ENCODE peak calls at places on chromosomes 4 and X, in four cellular contexts. S, E, X and D are unnamed samples.

GRCh38 chr4:168848977-168849687 is 160.9 kb downstream of the CBR4 start:
- DNase-seq in S (no peak), E (no peak), X (no peak), D (no peak)

GRCh38 chr4:107586321-107586720 is 133.7 kb downstream of the PAPSS1 start:
- DNase-seq in S (no peak), E (no peak), X (no peak), D (no peak)

GRCh38 chrX:79081895-79082512 is 62.5 kb upstream of the GPR174 start:
- DNase-seq in S (no peak), E (no peak), X (peak), D (no peak)

GRCh38 chrX:110228453-110228852 is 89.4 kb downstream of the AMMECR1 start:
- DNase-seq in S (no peak), E (no peak), X (no peak), D (no peak)

GRCh38 chrX:46506076-46506475 is 39.1 kb downstream of the ZNF674 start:
- DNase-seq in S (no peak), E (no peak), X (no peak), D (no peak)

GRCh38 chr4:6208416-6208815 is 8.1 kb upstream of the JAKMIP1 start:
- DNase-seq in S (no peak), E (no peak), X (no peak), D (peak)

GRCh38 chrX:68292471-68292870 is 140.8 kb downstream of the OPHN1 start:
- DNase-seq in S (no peak), E (no peak), X (no peak), D (no peak)

GRCh38 chrX:56738670-56739069 is 9.6 kb downstream of the NBDY start:
- DNase-seq in S (no peak), E (no peak), X (no peak), D (no peak)

GRCh38 chr4:79290376-79290775 is 35.5 kb downstream of the NAA11 start:
- DNase-seq in S (no peak), E (no peak), X (no peak), D (no peak)

GRCh38 chr4:69875576-69875975 is 15.6 kb upstream of the SULT1E1 start:
- DNase-seq in S (no peak), E (no peak), X (no peak), D (no peak)

GRCh38 chrX:21487832-21488231 is 113.6 kb downstream of the CNKSR2 start:
- DNase-seq in S (no peak), E (no peak), X (no peak), D (no peak)

GRCh38 chr4:148790691-148791090 is 348.5 kb upstream of the NR3C2 start:
- DNase-seq in S (no peak), E (no peak), X (no peak), D (no peak)

GRCh38 chrX:75365243-75365975 is 91.5 kb downstream of the UPRT start:
- DNase-seq in S (no peak), E (no peak), X (no peak), D (no peak)

GRCh38 chr4:94561249-94562024 is 109.7 kb downstream of the PDLIM5 start:
- DNase-seq in S (no peak), E (no peak), X (no peak), D (no peak)

GRCh38 chr4:13956947-13957346 is 329.4 kb upstream of the BOD1L1 start:
- DNase-seq in S (no peak), E (no peak), X (no peak), D (no peak)

GRCh38 chrX:10797493-10797892 is 177.1 kb upstream of the MID1 start:
- DNase-seq in S (no peak), E (no peak), X (no peak), D (no peak)

GRCh38 chrX:39559229-39559628 is 538.5 kb downstream of the BCOR start:
- DNase-seq in S (no peak), E (no peak), X (no peak), D (no peak)

GRCh38 chrX:8663325-8663724 is 68.6 kb downstream of the ANOS1 start:
- DNase-seq in S (no peak), E (no peak), X (no peak), D (no peak)

GRCh38 chrX:8913665-8914409 is 112.7 kb upstream of the FAM9A start:
- DNase-seq in S (peak), E (peak), X (peak), D (no peak)

GRCh38 chr4:8910100-8910821 is 38.6 kb upstream of the HMX1 start:
- DNase-seq in S (peak), E (no peak), X (no peak), D (peak)

GRCh38 chrX:13938053-13938765 is 91.5 kb downstream of the GEMIN8 start:
- DNase-seq in S (peak), E (peak), X (no peak), D (no peak)

GRCh38 chrX:12360389-12360788 is 222.1 kb downstream of the FRMPD4 start:
- DNase-seq in S (no peak), E (no peak), X (peak), D (no peak)

GRCh38 chr4:8726344-8726851 is 133.8 kb downstream of the CPZ start:
- DNase-seq in S (no peak), E (no peak), X (no peak), D (peak)

GRCh38 chr4:153573881-153574807 is 108.0 kb downstream of the TMEM131L start:
- DNase-seq in S (peak), E (peak), X (peak), D (no peak)

GRCh38 chr4:113260671-113261070 is 211.2 kb downstream of the ANK2 start:
- DNase-seq in S (no peak), E (no peak), X (no peak), D (no peak)

GRCh38 chr4:149999485-150000074 is 78.7 kb upstream of the DCLK2 start:
- DNase-seq in S (peak), E (no peak), X (peak), D (no peak)

GRCh38 chr4:152957437-152958185 is 21.5 kb downstream of the FHDC1 start:
- DNase-seq in S (peak), E (peak), X (no peak), D (no peak)

GRCh38 chr4:111064342-111064993 is 441.6 kb upstream of the PITX2 start:
- DNase-seq in S (no peak), E (no peak), X (peak), D (no peak)

GRCh38 chr4:124529131-124529530 is 183.4 kb downstream of the ANKRD50 start:
- DNase-seq in S (no peak), E (no peak), X (peak), D (no peak)

GRCh38 chrX:72128881-72129280 is 2.8 kb downstream of the RTL5 start:
- DNase-seq in S (no peak), E (no peak), X (no peak), D (peak)

GRCh38 chr4:59994118-59994517 is 1206.0 kb upstream of the ADGRL3 start:
- DNase-seq in S (peak), E (peak), X (no peak), D (no peak)

GRCh38 chrX:73581002-73581628 is 18.1 kb downstream of the CHIC1 start:
- DNase-seq in S (no peak), E (no peak), X (no peak), D (no peak)

GRCh38 chr4:54553001-54553400 is 104.8 kb upstream of the KIT start:
- DNase-seq in S (no peak), E (no peak), X (no peak), D (no peak)

GRCh38 chr4:67545996-67546356 is 673 bp upstream of the CENPC start:
- DNase-seq in S (no peak), E (no peak), X (no peak), D (no peak)

GRCh38 chr4:15291133-15291532 is 136.7 kb upstream of the C1QTNF7 start:
- DNase-seq in S (no peak), E (no peak), X (no peak), D (no peak)

GRCh38 chr4:132565542-132565941 is 583.6 kb upstream of the PCDH10 start:
- DNase-seq in S (no peak), E (no peak), X (no peak), D (no peak)

DNA sequence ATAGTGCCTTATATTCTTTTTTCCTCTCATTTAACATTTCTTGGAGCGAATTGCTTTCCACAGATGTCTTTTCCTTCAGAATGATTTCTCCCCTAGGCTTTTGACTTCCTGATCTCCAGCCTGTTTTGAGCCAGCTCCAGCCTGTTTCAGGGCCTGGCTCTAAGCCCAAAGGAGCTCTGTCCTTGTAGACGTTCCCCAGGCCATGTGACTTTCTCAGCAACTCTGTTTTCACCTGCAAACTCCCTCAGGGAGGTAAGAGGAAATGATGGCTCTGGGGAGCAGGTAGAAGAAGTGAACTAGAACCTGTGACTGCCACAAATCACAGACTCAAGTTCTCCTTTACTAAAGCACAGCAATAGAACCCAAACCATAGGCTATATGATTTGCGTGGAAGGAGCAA is 89.0 kb downstream of the AKAP4 start:
- DNase-seq in S (no peak), E (no peak), X (no peak), D (no peak)
- H3K4me3 ChIP-seq in S (no peak), E (no peak), X (no peak), D (no peak)

GRCh38 chr4:38368612-38369011 is 295.4 kb upstream of the KLF3 start:
- DNase-seq in S (no peak), E (no peak), X (peak), D (no peak)

GRCh38 chr4:38365748-38366310 is 298.2 kb upstream of the KLF3 start:
- DNase-seq in S (no peak), E (no peak), X (no peak), D (no peak)

GRCh38 chr4:38366997-38367396 is 297.0 kb upstream of the KLF3 start:
- DNase-seq in S (no peak), E (no peak), X (no peak), D (no peak)

GRCh38 chr4:38366451-38366850 is 297.5 kb upstream of the KLF3 start:
- DNase-seq in S (peak), E (peak), X (no peak), D (peak)

DNA sequence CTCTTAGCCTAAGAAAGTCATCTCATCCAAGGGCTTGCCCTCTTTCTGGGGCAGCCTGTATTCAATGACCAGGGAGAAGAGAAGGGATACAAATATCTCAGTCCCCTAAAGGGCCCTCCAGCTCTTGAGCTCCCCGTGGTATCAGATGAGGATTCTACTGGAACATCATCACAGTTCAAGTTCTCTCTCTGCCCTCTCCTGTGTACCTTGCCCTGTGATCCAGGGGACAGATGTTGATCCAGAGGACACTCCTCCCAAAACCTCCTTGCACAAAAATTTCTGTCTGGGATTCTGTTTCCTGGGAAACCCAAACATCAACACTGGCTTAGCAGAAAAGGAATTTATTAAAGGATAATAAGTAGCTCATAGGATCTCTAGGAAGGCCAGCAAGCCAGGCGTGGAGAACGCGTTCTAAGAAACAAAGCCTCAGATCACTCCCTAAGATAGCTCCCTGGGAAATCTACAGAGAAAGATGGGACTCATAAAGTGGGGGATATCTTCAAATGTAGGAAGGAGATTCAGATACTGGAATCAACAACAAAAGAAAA is 296.3 kb upstream of the KLF3 start:
- DNase-seq in S (no peak), E (no peak), X (no peak), D (no peak)
- H3K4me3 ChIP-seq in S (no peak), E (no peak), X (no peak), D (no peak)

GRCh38 chr4:185589067-185589844 is 53.9 kb upstream of the PDLIM3 start:
- DNase-seq in S (no peak), E (no peak), X (peak), D (no peak)

GRCh38 chr4:185587444-185588161 is 52.3 kb upstream of the PDLIM3 start:
- DNase-seq in S (peak), E (no peak), X (no peak), D (no peak)

GRCh38 chr4:185583813-185584212 is 48.5 kb upstream of the PDLIM3 start:
- DNase-seq in S (no peak), E (no peak), X (no peak), D (no peak)

GRCh38 chr4:185585211-185585610 is 49.9 kb upstream of the PDLIM3 start:
- DNase-seq in S (no peak), E (no peak), X (no peak), D (no peak)

DNA sequence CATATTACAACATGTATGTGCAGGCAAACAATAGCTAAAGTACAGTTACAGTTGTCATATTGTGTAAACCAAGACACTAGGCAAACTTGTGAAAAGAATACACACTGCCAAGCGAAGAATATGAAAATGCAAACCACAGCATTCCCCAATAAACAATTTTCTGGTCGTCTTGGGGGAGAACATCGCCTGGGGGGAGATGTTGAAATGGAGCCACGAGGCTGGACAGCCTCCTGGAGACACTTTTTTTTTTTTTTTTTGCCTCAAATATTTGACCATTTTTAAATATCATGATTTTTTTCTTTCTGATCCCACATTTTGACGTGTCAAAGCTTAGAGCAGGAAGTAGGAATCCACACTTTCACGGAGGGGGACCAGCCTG is 51.7 kb upstream of the PDLIM3 start:
- DNase-seq in S (no peak), E (no peak), X (no peak), D (no peak)
- H3K4me3 ChIP-seq in S (no peak), E (no peak), X (no peak), D (peak)

GRCh38 chr4:19575959-19576358 is 675.7 kb upstream of the SLIT2 start:
- DNase-seq in S (no peak), E (no peak), X (no peak), D (no peak)

GRCh38 chr4:19583827-19584569 is 667.7 kb upstream of the SLIT2 start:
- DNase-seq in S (peak), E (no peak), X (no peak), D (no peak)

GRCh38 chr4:19577121-19577520 is 674.6 kb upstream of the SLIT2 start:
- DNase-seq in S (no peak), E (no peak), X (no peak), D (no peak)

DNA sequence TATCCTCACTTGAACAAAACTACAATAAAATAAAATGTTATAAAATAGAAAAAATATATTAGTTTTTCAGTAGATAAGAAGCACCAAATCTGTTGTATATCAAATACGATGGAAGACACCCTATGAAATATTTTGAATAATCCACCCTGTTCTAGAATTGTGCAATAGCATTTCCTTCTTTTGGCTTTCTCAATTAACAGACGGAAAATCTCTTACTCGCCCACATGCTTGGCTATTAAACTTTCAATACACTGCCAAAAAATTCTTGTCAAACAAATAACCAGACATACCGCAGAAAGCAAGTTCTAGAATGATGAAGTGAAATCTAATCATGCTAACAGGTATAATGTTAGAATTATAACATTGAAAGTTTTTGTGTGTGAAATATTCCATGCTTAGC is 671.6 kb upstream of the SLIT2 start:
- DNase-seq in S (no peak), E (no peak), X (no peak), D (no peak)
- H3K4me3 ChIP-seq in S (no peak), E (no peak), X (no peak), D (no peak)